ENCODE peak calls at places on chromosomes 3 and 15, in four cellular contexts. C is stromal cell of bone marrow, X is dermis microvascular lymphatic vessel endothelial cell, E is tibial artery. W is an unnamed sample.

GRCh38 chr15:32831458-32831857 is 113.7 kb downstream of the GREM1 start:
- DNase-seq in E (no peak), C (no peak), X (no peak), W (no peak)

GRCh38 chr3:81931852-81932251 is 170.4 kb upstream of the GBE1 start:
- DNase-seq in X (no peak), C (no peak), E (no peak), W (no peak)

GRCh38 chr3:193046369-193046768 is 128.7 kb upstream of the MB21D2 start:
- DNase-seq in C (no peak), X (no peak), E (no peak), W (no peak)

GRCh38 chr3:154851644-154852043 is 228.5 kb upstream of the MME start:
- DNase-seq in E (no peak), X (no peak), C (no peak), W (no peak)

GRCh38 chr15:92714071-92714456 is 58.5 kb upstream of the FAM174B start:
- DNase-seq in E (no peak), C (peak), X (peak), W (no peak)

GRCh38 chr3:38297947-38298711 is 16.0 kb downstream of the SLC22A14 start:
- DNase-seq in X (peak), E (no peak), C (peak), W (no peak)

GRCh38 chr3:14246414-14246813 is 67.8 kb downstream of the LSM3 start:
- DNase-seq in C (no peak), X (no peak), E (no peak), W (no peak)

GRCh38 chr3:14431928-14432834 is 29.8 kb downstream of the SLC6A6 start:
- DNase-seq in E (peak), X (peak), C (peak), W (peak)

GRCh38 chr15:43406192-43406591 is 35.3 kb downstream of the TUBGCP4 start:
- DNase-seq in X (no peak), E (no peak), C (no peak), W (no peak)

GRCh38 chr15:51830279-51830806 is 890 bp downstream of the TMOD3 start:
- DNase-seq in E (no peak), C (peak), X (peak), W (no peak)

GRCh38 chr15:76340802-76341365 is 4.3 kb downstream of the ISL2 start:
- DNase-seq in E (no peak), C (no peak), X (no peak), W (no peak)

GRCh38 chr3:73509066-73509465 is 115.7 kb downstream of the PDZRN3 start:
- DNase-seq in E (no peak), C (no peak), X (no peak), W (no peak)

GRCh38 chr3:126908752-126909275 is 74.1 kb upstream of the PLXNA1 start:
- DNase-seq in C (no peak), E (no peak), X (no peak), W (no peak)

GRCh38 chr3:98791341-98792325 is 28.5 kb downstream of the ST3GAL6 start:
- DNase-seq in E (no peak), C (no peak), X (peak), W (no peak)

W was measured in left ventricle myocardium inferior.